ENCODE peak calls at places on chromosomes 13 and 19, in five cellular contexts. One of them, this sample, is unnamed.

GRCh38 chr13:45142440-45143345 is 22.4 kb downstream of the GTF2F2 start:
- DNase-seq in AG09309: no peak
- DNase-seq in NCI-H2081: no peak
- DNase-seq in amniotic epithelial cell: peak; percentile 68
- DNase-seq in GM23338: no peak
- DNase-seq in this sample: no peak

GRCh38 chr19:4449022-4449825 is 8.4 kb downstream of the UBXN6 start:
- DNase-seq in AG09309: no peak
- DNase-seq in NCI-H2081: no peak
- DNase-seq in amniotic epithelial cell: no peak
- DNase-seq in GM23338: no peak
- DNase-seq in this sample: no peak

GRCh38 chr19:39969681-39970423 is 1.1 kb upstream of the PSMC4 start:
- DNase-seq in AG09309: no peak
- DNase-seq in NCI-H2081: no peak
- DNase-seq in amniotic epithelial cell: no peak
- DNase-seq in GM23338: no peak
- DNase-seq in this sample: no peak

GRCh38 chr13:77789386-77789785 is 91.9 kb downstream of the SLAIN1 start:
- DNase-seq in AG09309: no peak
- DNase-seq in NCI-H2081: no peak
- DNase-seq in amniotic epithelial cell: no peak
- DNase-seq in GM23338: no peak
- DNase-seq in this sample: no peak

GRCh38 chr19:10815969-10816635 is 19.9 kb downstream of the TMED1 start:
- DNase-seq in AG09309: no peak
- DNase-seq in NCI-H2081: no peak
- DNase-seq in amniotic epithelial cell: peak; percentile 15
- DNase-seq in GM23338: peak; percentile 13
- DNase-seq in this sample: no peak

GRCh38 chr13:27666951-27667350 is 45.3 kb downstream of the POLR1D start:
- DNase-seq in AG09309: no peak
- DNase-seq in NCI-H2081: no peak
- DNase-seq in amniotic epithelial cell: no peak
- DNase-seq in GM23338: no peak
- DNase-seq in this sample: no peak

GRCh38 chr19:40594251-40594650 is 6.9 kb upstream of the LTBP4 start:
- DNase-seq in AG09309: no peak
- DNase-seq in NCI-H2081: no peak
- DNase-seq in amniotic epithelial cell: no peak
- DNase-seq in GM23338: peak; percentile 77
- DNase-seq in this sample: no peak

GRCh38 chr13:59906413-59907027 is 257.2 kb downstream of the DIAPH3 start:
- DNase-seq in AG09309: peak; percentile 13
- DNase-seq in NCI-H2081: no peak
- DNase-seq in amniotic epithelial cell: peak; percentile 40
- DNase-seq in GM23338: peak; percentile 46
- DNase-seq in this sample: no peak

GRCh38 chr19:30556230-30556711 is 184.1 kb downstream of the ZNF536 start:
- DNase-seq in AG09309: no peak
- DNase-seq in NCI-H2081: no peak
- DNase-seq in amniotic epithelial cell: no peak
- DNase-seq in GM23338: peak; percentile 55
- DNase-seq in this sample: no peak

GRCh38 chr19:8253678-8254077 is 44.5 kb downstream of the CERS4 start:
- DNase-seq in AG09309: no peak
- DNase-seq in NCI-H2081: no peak
- DNase-seq in amniotic epithelial cell: peak; percentile 15
- DNase-seq in GM23338: no peak
- DNase-seq in this sample: no peak

GRCh38 chr19:18173054-18173571 is 500 bp upstream of the IFI30 start:
- DNase-seq in AG09309: no peak
- DNase-seq in NCI-H2081: no peak
- DNase-seq in amniotic epithelial cell: no peak
- DNase-seq in GM23338: no peak
- DNase-seq in this sample: no peak

GRCh38 chr13:92952161-92952560 is 274.4 kb upstream of the GPC6 start:
- DNase-seq in AG09309: no peak
- DNase-seq in NCI-H2081: no peak
- DNase-seq in amniotic epithelial cell: peak; percentile 92
- DNase-seq in GM23338: no peak
- DNase-seq in this sample: no peak

GRCh38 chr13:51800456-51800855 is 3.5 kb downstream of the DHRS12 start:
- DNase-seq in AG09309: no peak
- DNase-seq in NCI-H2081: no peak
- DNase-seq in amniotic epithelial cell: no peak
- DNase-seq in GM23338: no peak
- DNase-seq in this sample: no peak

GRCh38 chr13:39159393-39159792 is 121.1 kb downstream of the NHLRC3 start:
- DNase-seq in AG09309: no peak
- DNase-seq in NCI-H2081: peak; percentile 91
- DNase-seq in amniotic epithelial cell: no peak
- DNase-seq in GM23338: no peak
- DNase-seq in this sample: no peak

GRCh38 chr13:107734891-107735620 is 480.3 kb downstream of the LIG4 start:
- DNase-seq in AG09309: no peak
- DNase-seq in NCI-H2081: peak; percentile 30
- DNase-seq in amniotic epithelial cell: no peak
- DNase-seq in GM23338: no peak
- DNase-seq in this sample: no peak

GRCh38 chr13:43516401-43516826 is 270.4 kb downstream of the ENOX1 start:
- DNase-seq in AG09309: peak; percentile 78
- DNase-seq in NCI-H2081: no peak
- DNase-seq in amniotic epithelial cell: peak; percentile 99
- DNase-seq in GM23338: no peak
- DNase-seq in this sample: no peak

GRCh38 chr13:82634946-82635345 is 1247.3 kb downstream of the SLITRK1 start:
- DNase-seq in AG09309: no peak
- DNase-seq in NCI-H2081: no peak
- DNase-seq in amniotic epithelial cell: no peak
- DNase-seq in GM23338: no peak
- DNase-seq in this sample: no peak

GRCh38 chr19:29834991-29835390 is 23.2 kb downstream of the CCNE1 start:
- DNase-seq in AG09309: no peak
- DNase-seq in NCI-H2081: no peak
- DNase-seq in amniotic epithelial cell: no peak
- DNase-seq in GM23338: no peak
- DNase-seq in this sample: no peak

GRCh38 chr19:13031917-13032623 is 36.8 kb downstream of the NFIX start:
- DNase-seq in AG09309: no peak
- DNase-seq in NCI-H2081: peak; percentile 5
- DNase-seq in amniotic epithelial cell: no peak
- DNase-seq in GM23338: no peak
- DNase-seq in this sample: no peak

GRCh38 chr13:111666377-111666776 is 345.9 kb downstream of the TEX29 start:
- DNase-seq in AG09309: no peak
- DNase-seq in NCI-H2081: no peak
- DNase-seq in amniotic epithelial cell: no peak
- DNase-seq in GM23338: no peak
- DNase-seq in this sample: no peak

GRCh38 chr13:95386370-95386769 is 85.1 kb upstream of the ABCC4 start:
- DNase-seq in AG09309: no peak
- DNase-seq in NCI-H2081: no peak
- DNase-seq in amniotic epithelial cell: no peak
- DNase-seq in GM23338: no peak
- DNase-seq in this sample: no peak

GRCh38 chr19:10252707-10253106 is 693 bp downstream of the MRPL4 start:
- DNase-seq in AG09309: no peak
- DNase-seq in NCI-H2081: no peak
- DNase-seq in amniotic epithelial cell: no peak
- DNase-seq in GM23338: no peak
- DNase-seq in this sample: no peak

GRCh38 chr13:43363156-43363918 is 340.0 kb downstream of the DNAJC15 start:
- DNase-seq in AG09309: peak; percentile 16
- DNase-seq in NCI-H2081: peak; percentile 66
- DNase-seq in amniotic epithelial cell: peak; percentile 88
- DNase-seq in GM23338: no peak
- DNase-seq in this sample: no peak

GRCh38 chr13:30997697-30998547 is 65.5 kb downstream of the TEX26 start:
- DNase-seq in AG09309: no peak
- DNase-seq in NCI-H2081: no peak
- DNase-seq in amniotic epithelial cell: no peak
- DNase-seq in GM23338: no peak
- DNase-seq in this sample: no peak

GRCh38 chr19:46985532-46986415 is 33.9 kb upstream of the NPAS1 start:
- DNase-seq in AG09309: no peak
- DNase-seq in NCI-H2081: peak; percentile 14
- DNase-seq in amniotic epithelial cell: no peak
- DNase-seq in GM23338: no peak
- DNase-seq in this sample: no peak

GRCh38 chr13:37453246-37453645 is 145.3 kb downstream of the POSTN start:
- DNase-seq in AG09309: no peak
- DNase-seq in NCI-H2081: no peak
- DNase-seq in amniotic epithelial cell: peak; percentile 88
- DNase-seq in GM23338: no peak
- DNase-seq in this sample: no peak

GRCh38 chr13:110448230-110448629 is 113.3 kb downstream of the RAB20 start:
- DNase-seq in AG09309: peak; percentile 68
- DNase-seq in NCI-H2081: no peak
- DNase-seq in amniotic epithelial cell: peak; percentile 88
- DNase-seq in GM23338: no peak
- DNase-seq in this sample: peak; percentile 63

GRCh38 chr13:114115191-114115671 is 17.2 kb downstream of the RASA3 start:
- DNase-seq in AG09309: no peak
- DNase-seq in NCI-H2081: no peak
- DNase-seq in amniotic epithelial cell: peak; percentile 76
- DNase-seq in GM23338: no peak
- DNase-seq in this sample: peak; percentile 59

GRCh38 chr13:35789335-35790166 is 313.1 kb upstream of the MAB21L1 start:
- DNase-seq in AG09309: no peak
- DNase-seq in NCI-H2081: peak; percentile 46
- DNase-seq in amniotic epithelial cell: peak; percentile 45
- DNase-seq in GM23338: peak; percentile 53
- DNase-seq in this sample: no peak

GRCh38 chr13:79393564-79394249 is 12.3 kb downstream of the RBM26 start:
- DNase-seq in AG09309: no peak
- DNase-seq in NCI-H2081: peak; percentile 92
- DNase-seq in amniotic epithelial cell: no peak
- DNase-seq in GM23338: no peak
- DNase-seq in this sample: no peak

This sample was measured in epithelial cell of proximal tubule.